ENCODE peak calls at places on chromosomes 7 and 10, in six cellular contexts. N is SK-N-SH, T is kidney epithelial cell, B is upper lobe of right lung, R is heart left ventricle, Z is transverse colon. X is an unnamed sample.

GRCh38 chr10:132444877-132445351 is 47.9 kb downstream of the PWWP2B start:
- DNase-seq in N (no peak), T (no peak), B (no peak), R (no peak), Z (no peak), X (no peak)

GRCh38 chr7:124432009-124432578 is 333.5 kb downstream of the GPR37 start:
- DNase-seq in N (no peak), T (no peak), B (no peak), R (no peak), Z (no peak), X (no peak)

GRCh38 chr7:33901199-33901598 is 4.1 kb upstream of the BMPER start:
- DNase-seq in N (no peak), T (no peak), B (no peak), R (no peak), Z (no peak), X (no peak)

GRCh38 chr10:18303851-18304800 is 163.9 kb downstream of the CACNB2 start:
- DNase-seq in N (no peak), T (no peak), B (no peak), R (no peak), Z (no peak), X (peak)

GRCh38 chr10:51266496-51266895 is 192.2 kb downstream of the PRKG1 start:
- DNase-seq in N (no peak), T (no peak), B (no peak), R (no peak), Z (no peak), X (no peak)

GRCh38 chr10:121436630-121437311 is 161.5 kb downstream of the FGFR2 start:
- DNase-seq in N (peak), T (no peak), B (no peak), R (no peak), Z (no peak), X (no peak)

GRCh38 chr10:129329375-129330040 is 137.5 kb upstream of the MGMT start:
- DNase-seq in N (no peak), T (peak), B (no peak), R (no peak), Z (no peak), X (no peak)

GRCh38 chr7:112204776-112205347 is 1.3 kb downstream of the DOCK4 start:
- DNase-seq in N (no peak), T (no peak), B (no peak), R (peak), Z (no peak), X (no peak)

GRCh38 chr7:43108255-43109011 is 4.0 kb upstream of the HECW1 start:
- DNase-seq in N (peak), T (no peak), B (peak), R (peak), Z (peak), X (peak)

GRCh38 chr7:121428857-121429489 is 32.9 kb upstream of the FAM3C start:
- DNase-seq in N (no peak), T (peak), B (no peak), R (no peak), Z (no peak), X (peak)

GRCh38 chr7:64990216-64990615 is 620 bp downstream of the ZNF117 start:
- DNase-seq in N (no peak), T (no peak), B (no peak), R (no peak), Z (no peak), X (no peak)

GRCh38 chr7:76314042-76314721 is 11.7 kb downstream of the HSPB1 start:
- DNase-seq in N (peak), T (peak), B (peak), R (peak), Z (peak), X (no peak)
- H3K4me3 ChIP-seq in N (no peak), T (no peak), B (no peak), R (no peak), Z (no peak), X (no peak)

DNA sequence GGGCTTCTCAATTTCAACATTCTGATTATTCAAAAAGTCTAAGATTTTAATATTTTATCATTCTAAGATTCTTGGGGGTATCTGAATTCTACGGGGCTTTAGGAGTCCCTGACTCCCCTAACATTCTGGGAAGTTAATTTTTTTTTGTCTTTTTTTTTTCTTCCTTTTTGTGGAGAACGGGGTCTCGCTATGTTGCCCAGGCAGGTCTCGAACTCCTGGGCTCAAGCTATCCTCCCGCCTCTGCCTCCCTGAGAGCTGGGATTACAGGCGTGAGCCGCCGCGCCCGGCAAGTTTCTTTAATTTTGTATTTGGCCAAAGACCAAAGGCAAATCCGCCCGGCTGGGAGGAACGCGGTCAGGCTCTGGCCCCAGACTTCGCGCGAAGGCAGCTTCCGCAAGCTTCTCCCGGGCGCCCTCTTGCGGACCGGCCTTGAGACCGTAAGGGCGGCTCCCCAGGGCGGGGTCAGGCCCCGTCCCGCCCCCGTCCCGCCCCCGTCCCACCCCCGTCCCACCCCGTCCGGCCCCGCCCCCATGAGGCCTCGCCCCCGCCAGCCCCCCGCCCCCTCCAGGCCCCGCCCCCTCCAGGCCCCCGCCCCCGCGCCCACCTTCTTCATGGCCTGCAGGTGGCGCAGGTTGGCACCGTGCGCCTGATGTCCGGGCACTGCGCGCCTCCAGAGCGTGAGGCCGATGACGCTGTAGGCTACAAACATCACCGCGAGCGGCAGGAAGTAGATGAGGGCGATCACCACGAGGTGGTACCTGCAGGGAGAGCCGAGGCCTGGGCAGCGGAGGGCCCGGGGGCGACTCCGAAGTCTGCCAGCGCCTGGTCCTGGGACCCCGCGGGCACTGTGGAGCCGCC is 8.2 kb downstream of the TACR2 start:
- DNase-seq in N (peak), T (no peak), B (peak), R (peak), Z (peak), X (peak)
- TF ChIP-seq CTCF in N (peak), T (peak), B (peak), R (peak), Z (peak), X (peak)

DNA sequence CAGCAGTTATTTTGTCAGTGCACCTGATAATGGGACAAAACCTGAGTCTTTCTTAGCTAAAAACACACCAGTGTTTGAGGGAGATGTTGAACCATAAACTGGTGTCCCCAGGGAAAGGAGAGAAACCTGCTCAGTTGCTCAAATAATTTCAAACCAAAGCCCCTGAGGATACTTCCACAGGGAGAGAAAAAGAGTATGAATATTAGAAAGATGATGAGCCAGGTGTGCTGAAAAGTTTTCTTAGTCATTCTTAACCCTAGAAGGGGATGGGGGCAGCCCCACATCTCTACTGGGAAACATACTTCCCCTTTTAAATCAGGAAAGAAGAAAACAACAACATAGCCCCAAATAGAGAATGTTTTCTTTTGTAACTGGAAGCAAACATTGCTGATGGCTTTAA is 30.3 kb upstream of the FBXW4 start:
- DNase-seq in N (no peak), T (no peak), B (no peak), R (no peak), Z (no peak), X (no peak)
- H3K4me3 ChIP-seq in N (no peak), T (no peak), B (no peak), R (no peak), Z (no peak), X (no peak)

DNA sequence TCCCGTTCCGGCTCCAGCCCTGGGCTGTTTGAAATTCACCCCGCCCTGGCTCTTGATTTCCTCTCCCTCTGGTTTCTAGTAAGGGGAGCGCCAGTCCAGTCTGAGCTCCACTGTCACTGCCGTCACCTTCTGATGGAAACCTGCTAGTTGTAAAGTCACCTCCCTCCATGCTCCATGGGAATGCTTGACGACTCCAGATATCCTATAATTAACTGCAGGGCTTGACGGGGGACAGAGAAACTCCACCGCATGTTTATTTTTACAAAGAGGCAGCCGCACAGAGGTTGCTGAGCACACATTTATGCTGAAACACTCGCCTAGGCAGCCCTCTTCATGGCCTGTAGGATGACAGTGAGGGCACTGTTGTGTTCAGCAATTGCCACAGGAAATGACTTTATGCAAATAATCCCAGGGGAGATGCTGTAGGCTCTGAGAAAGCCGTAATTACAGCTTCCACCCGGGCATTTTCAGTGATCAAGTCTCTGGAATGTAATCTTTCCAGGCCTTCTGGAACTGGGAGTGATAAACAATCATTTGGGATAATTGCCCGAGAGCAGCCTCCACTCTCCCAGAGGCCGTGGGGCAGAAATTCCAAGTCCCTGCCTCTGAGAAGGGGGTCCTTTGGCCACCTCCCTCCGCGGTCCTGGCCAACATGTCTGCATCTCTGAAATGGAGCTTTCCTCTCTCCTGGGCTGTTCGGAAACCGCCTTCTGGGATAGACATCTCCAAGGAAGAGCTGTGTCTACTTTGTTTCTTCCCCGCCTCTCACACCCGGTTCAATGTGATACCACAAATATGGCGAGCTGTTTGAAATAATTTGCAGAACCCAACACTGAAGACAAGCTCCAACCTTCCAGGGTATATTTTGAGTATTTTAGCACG is 300.5 kb downstream of the KLF6 start:
- DNase-seq in N (no peak), T (no peak), B (no peak), R (no peak), Z (no peak), X (no peak)
- TF ChIP-seq CTCF in N (no peak), T (no peak), B (no peak), R (no peak), Z (no peak), X (no peak)

GRCh38 chr7:17347426-17347825 is 49.0 kb downstream of the AHR start:
- DNase-seq in N (no peak), T (no peak), B (no peak), R (no peak), Z (no peak), X (no peak)

GRCh38 chr7:17340655-17341054 is 42.2 kb downstream of the AHR start:
- DNase-seq in N (no peak), T (no peak), B (no peak), R (no peak), Z (no peak), X (no peak)

GRCh38 chr7:17339952-17340351 is 41.5 kb downstream of the AHR start:
- DNase-seq in N (no peak), T (no peak), B (no peak), R (peak), Z (no peak), X (no peak)

GRCh38 chr7:17339139-17339538 is 40.7 kb downstream of the AHR start:
- DNase-seq in N (no peak), T (no peak), B (no peak), R (no peak), Z (no peak), X (no peak)

GRCh38 chr7:17342726-17343125 is 44.3 kb downstream of the AHR start:
- DNase-seq in N (no peak), T (no peak), B (no peak), R (no peak), Z (no peak), X (no peak)
- H3K4me3 ChIP-seq in N (no peak), T (no peak), B (no peak), R (no peak), Z (no peak), X (no peak)

GRCh38 chr10:60660625-60661024 is 117.7 kb upstream of the CDK1 start:
- DNase-seq in N (no peak), T (no peak), B (no peak), R (no peak), Z (no peak), X (no peak)

GRCh38 chr10:60661627-60662026 is 116.7 kb upstream of the CDK1 start:
- DNase-seq in N (no peak), T (no peak), B (no peak), R (no peak), Z (no peak), X (no peak)

GRCh38 chr10:60663850-60664249 is 114.4 kb upstream of the CDK1 start:
- DNase-seq in N (no peak), T (no peak), B (no peak), R (no peak), Z (no peak), X (no peak)

GRCh38 chr10:60664859-60665258 is 113.4 kb upstream of the CDK1 start:
- DNase-seq in N (no peak), T (no peak), B (no peak), R (no peak), Z (no peak), X (no peak)

GRCh38 chr10:60662917-60663614 is 115.2 kb upstream of the CDK1 start:
- DNase-seq in N (no peak), T (no peak), B (no peak), R (no peak), Z (no peak), X (no peak)
- TF ChIP-seq CTCF in N (peak), T (no peak), B (no peak), R (no peak), Z (no peak), X (no peak)

DNA sequence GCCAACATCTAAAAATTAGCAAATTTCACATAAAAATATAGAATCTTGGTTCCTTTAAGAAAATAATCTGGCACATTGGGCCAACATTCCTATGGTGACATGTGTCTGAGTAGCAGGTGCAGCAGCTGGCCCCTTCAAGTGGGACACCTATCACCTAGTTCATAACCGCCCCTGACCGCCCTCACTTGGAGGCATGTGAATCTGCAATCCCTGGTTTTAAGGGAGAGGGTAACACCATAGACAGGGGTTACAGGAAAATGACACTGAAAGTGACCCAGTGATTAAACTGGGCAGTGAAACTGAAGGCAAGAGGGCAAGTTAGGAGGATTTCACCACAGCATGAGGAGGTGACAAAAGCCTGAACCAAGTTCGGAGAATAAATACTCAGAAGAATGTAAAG is 1.1 kb downstream of the RSU1 start:
- DNase-seq in N (peak), T (no peak), B (no peak), R (no peak), Z (no peak), X (no peak)
- H3K4me3 ChIP-seq in N (peak), T (peak), B (peak), R (no peak), Z (peak), X (peak)

DNA sequence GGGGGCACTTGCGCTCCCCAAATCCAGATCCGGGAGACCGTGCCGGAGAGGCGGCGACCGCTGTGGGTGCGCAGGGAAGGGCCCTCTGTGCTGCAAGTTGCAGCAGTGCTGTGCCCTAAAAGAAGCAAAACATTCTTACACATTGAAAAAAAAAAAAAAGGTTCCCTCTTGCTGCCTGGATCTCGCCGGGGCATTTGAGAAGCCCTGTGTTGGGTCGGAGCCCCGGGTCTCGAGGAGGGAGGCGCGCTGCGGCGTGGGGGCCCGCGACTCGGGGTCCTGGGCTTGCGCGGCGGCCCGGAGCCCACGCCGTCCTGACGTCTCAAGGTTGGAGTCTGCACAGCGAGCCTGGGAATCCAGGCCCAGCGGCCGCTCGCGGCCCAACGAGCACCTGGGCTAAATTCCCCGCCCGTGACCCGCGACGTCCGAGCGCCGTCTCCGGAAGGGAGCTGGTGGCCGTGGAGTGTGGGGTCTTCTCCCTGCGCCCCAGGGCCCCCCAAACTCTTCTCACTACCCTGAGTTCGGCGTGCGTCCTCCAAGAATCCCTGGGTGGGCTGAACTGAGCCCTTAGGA is 1.3 kb upstream of the CTBP2 start:
- DNase-seq in N (peak), T (no peak), B (peak), R (no peak), Z (no peak), X (no peak)
- TF ChIP-seq CTCF in N (peak), T (no peak), B (peak), R (no peak), Z (no peak), X (peak)